ENCODE peak calls at places on chromosomes 7 and 10, in four cellular contexts. W is uterus, N is lower leg skin, A is IMR-90. P is an unnamed sample.

GRCh38 chr10:14481752-14482151 is 151.0 kb upstream of the FRMD4A start:
- DNase-seq in W (no peak), N (no peak), A (peak), P (no peak)

GRCh38 chr7:26155531-26156375 is 3.8 kb downstream of the NFE2L3 start:
- DNase-seq in W (no peak), N (no peak), A (peak), P (peak)

GRCh38 chr10:92110039-92110794 is 180.7 kb downstream of the CPEB3 start:
- DNase-seq in W (no peak), N (no peak), A (peak), P (peak)

GRCh38 chr7:133436014-133436428 is 183.1 kb downstream of the EXOC4 start:
- DNase-seq in W (no peak), N (no peak), A (peak), P (no peak)

GRCh38 chr7:76515999-76516443 is 5.7 kb downstream of the UPK3B start:
- DNase-seq in W (no peak), N (no peak), A (peak), P (peak)

GRCh38 chr7:40947546-40947945 is 755.3 kb downstream of the INHBA start:
- DNase-seq in W (no peak), N (no peak), A (no peak), P (no peak)

GRCh38 chr10:98608417-98608816 is 161.7 kb upstream of the HPS1 start:
- DNase-seq in W (no peak), N (no peak), A (no peak), P (no peak)

GRCh38 chr10:50420166-50420565 is 168.8 kb upstream of the ASAH2 start:
- DNase-seq in W (no peak), N (no peak), A (no peak), P (no peak)

GRCh38 chr7:96689414-96689813 is 20.2 kb downstream of the SEM1 start:
- DNase-seq in W (no peak), N (no peak), A (no peak), P (no peak)

GRCh38 chr10:121732676-121733445 is 134.6 kb upstream of the FGFR2 start:
- DNase-seq in W (no peak), N (no peak), A (no peak), P (no peak)

GRCh38 chr10:15879058-15879457 is 18.8 kb upstream of the MINDY3 start:
- DNase-seq in W (no peak), N (no peak), A (peak), P (no peak)

GRCh38 chr10:125048101-125048864 is 106.4 kb downstream of the ZRANB1 start:
- DNase-seq in W (peak), N (peak), A (peak), P (peak)

GRCh38 chr7:12358694-12359093 is 45.0 kb downstream of the VWDE start:
- DNase-seq in W (no peak), N (no peak), A (peak), P (no peak)

GRCh38 chr10:16195178-16195769 is 241.5 kb upstream of the PTER start:
- DNase-seq in W (no peak), N (no peak), A (no peak), P (no peak)

GRCh38 chr7:5559586-5559985 is 136.0 kb upstream of the TNRC18 start:
- DNase-seq in W (no peak), N (no peak), A (no peak), P (no peak)

GRCh38 chr7:36119005-36119711 is 33.9 kb upstream of the EEPD1 start:
- DNase-seq in W (no peak), N (peak), A (peak), P (peak)

GRCh38 chr10:4650572-4650971 is 175.4 kb upstream of the AKR1E2 start:
- DNase-seq in W (no peak), N (peak), A (peak), P (no peak)

GRCh38 chr10:618229-618989 is 71.1 kb downstream of the DIP2C start:
- DNase-seq in W (no peak), N (no peak), A (no peak), P (no peak)

GRCh38 chr10:53808677-53809076 is 992.4 kb downstream of the PCDH15 start:
- DNase-seq in W (no peak), N (no peak), A (no peak), P (no peak)

GRCh38 chr7:44431091-44431608 is 59.3 kb downstream of the NUDCD3 start:
- DNase-seq in W (no peak), N (no peak), A (peak), P (no peak)

GRCh38 chr10:32956365-32957197 is 1.4 kb downstream of the ITGB1 start:
- DNase-seq in W (no peak), N (no peak), A (no peak), P (no peak)

GRCh38 chr10:75544381-75544780 is 113.0 kb downstream of the LRMDA start:
- DNase-seq in W (no peak), N (no peak), A (no peak), P (no peak)

GRCh38 chr10:6052247-6053221 is 9.6 kb downstream of the IL2RA start:
- DNase-seq in W (no peak), N (peak), A (no peak), P (no peak)

GRCh38 chr10:101226506-101226887 is 2.8 kb downstream of the LBX1 start:
- DNase-seq in W (no peak), N (no peak), A (no peak), P (no peak)

GRCh38 chr7:44634187-44634838 is 27.9 kb downstream of the OGDH start:
- DNase-seq in W (no peak), N (no peak), A (peak), P (no peak)

GRCh38 chr7:90210925-90211324 is 615 bp upstream of the STEAP2 start:
- DNase-seq in W (peak), N (no peak), A (no peak), P (no peak)

GRCh38 chr10:49369216-49370162 is 26.4 kb downstream of the DRGX start:
- DNase-seq in W (no peak), N (no peak), A (no peak), P (no peak)

GRCh38 chr10:119655566-119656001 is 4.4 kb downstream of the BAG3 start:
- DNase-seq in W (peak), N (peak), A (peak), P (no peak)
- TF ChIP-seq POLR2A in W (no peak), N (no peak), A (peak), P (no peak)

GRCh38 chr10:86355571-86356038 is 11.0 kb downstream of the GRID1 start:
- DNase-seq in W (no peak), N (no peak), A (no peak), P (no peak)
- TF ChIP-seq POLR2A in W (no peak), N (no peak), A (no peak), P (no peak)

GRCh38 chr10:12349628-12350166 is 350 bp downstream of the CAMK1D start:
- DNase-seq in W (peak), N (no peak), A (no peak), P (no peak)

GRCh38 chr10:12348870-12349627 is at the start of gene CAMK1D:
- DNase-seq in W (peak), N (peak), A (peak), P (peak)

GRCh38 chr10:12351447-12351846 is 2.1 kb downstream of the CAMK1D start:
- DNase-seq in W (no peak), N (no peak), A (no peak), P (no peak)

GRCh38 chr10:12350925-12351324 is 1.6 kb downstream of the CAMK1D start:
- DNase-seq in W (no peak), N (no peak), A (no peak), P (no peak)

DNA sequence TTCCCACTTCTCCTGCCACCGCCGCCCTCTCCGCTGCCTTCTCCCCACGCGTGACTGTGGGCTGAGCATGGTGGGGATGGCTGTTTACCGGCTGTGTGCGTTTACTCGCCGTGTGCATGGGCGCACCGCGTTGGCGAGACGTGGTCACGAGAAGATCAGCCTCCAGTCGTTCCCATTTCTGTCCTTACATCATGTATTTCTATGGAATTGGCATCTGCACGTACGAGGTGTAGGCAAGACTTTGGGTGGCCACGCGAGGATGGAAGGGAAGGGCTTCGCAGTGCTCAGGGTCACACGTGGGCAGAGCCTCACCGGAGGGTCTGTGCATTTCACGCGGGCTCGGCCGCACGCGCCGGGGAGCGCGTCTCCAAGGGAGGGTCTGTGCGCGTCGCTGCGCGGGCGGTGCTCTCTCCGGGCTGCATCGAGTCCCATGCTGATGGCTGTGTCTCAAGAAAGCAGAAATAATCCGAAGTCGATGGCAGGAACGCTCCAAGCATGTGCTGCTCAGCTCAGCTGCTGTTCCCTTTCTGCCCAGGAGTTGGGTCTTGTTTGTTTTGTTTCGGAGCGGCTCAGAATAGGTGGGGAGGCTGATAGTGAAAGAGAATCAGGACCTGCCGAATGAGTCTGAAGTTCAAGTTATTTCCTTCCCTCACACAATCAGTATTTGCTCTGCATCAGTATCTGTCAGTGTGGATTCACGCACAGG is 973 bp downstream of the CAMK1D start:
- DNase-seq in W (peak), N (peak), A (peak), P (no peak)
- TF ChIP-seq POLR2A in W (no peak), N (no peak), A (no peak), P (no peak)

DNA sequence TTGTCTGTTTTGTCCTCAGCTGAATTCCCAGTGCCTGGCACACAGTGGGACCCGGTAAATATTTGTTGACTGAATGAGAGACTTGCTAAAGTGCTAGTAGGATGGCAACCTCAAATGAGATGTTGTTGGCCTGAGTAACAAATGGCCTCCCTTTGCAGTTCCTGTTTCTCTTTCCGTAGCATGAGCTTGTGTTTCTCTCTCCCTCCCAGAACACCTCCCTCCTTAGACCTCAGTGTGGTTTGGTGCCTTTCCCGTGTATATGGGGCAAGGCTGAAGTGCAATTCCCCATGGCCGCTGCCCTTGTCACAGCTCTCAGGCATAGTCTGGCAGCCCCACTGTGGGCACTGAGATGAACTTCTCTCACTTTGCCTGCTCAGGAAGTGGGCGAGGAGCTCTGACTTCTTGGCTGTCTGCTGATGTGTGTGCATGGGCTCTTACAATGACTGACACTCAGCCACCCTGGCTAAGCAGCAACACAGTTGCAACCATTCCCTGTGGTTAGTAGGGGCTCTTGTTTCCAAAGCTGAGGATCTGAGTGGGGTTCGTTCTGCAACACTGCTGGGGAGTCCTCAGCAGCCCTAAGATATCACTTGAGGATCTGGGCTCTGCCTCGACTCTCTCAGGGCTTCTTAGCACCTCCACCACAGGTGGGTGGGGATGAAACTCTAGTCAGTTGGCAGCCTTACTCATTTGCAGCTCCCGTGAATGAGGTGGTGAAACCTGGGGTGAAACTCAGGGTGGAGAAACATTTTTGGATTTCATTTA is 136.1 kb downstream of the ICA1 start:
- DNase-seq in W (no peak), N (no peak), A (no peak), P (no peak)
- TF ChIP-seq POLR2A in W (no peak), N (no peak), A (no peak), P (no peak)

DNA sequence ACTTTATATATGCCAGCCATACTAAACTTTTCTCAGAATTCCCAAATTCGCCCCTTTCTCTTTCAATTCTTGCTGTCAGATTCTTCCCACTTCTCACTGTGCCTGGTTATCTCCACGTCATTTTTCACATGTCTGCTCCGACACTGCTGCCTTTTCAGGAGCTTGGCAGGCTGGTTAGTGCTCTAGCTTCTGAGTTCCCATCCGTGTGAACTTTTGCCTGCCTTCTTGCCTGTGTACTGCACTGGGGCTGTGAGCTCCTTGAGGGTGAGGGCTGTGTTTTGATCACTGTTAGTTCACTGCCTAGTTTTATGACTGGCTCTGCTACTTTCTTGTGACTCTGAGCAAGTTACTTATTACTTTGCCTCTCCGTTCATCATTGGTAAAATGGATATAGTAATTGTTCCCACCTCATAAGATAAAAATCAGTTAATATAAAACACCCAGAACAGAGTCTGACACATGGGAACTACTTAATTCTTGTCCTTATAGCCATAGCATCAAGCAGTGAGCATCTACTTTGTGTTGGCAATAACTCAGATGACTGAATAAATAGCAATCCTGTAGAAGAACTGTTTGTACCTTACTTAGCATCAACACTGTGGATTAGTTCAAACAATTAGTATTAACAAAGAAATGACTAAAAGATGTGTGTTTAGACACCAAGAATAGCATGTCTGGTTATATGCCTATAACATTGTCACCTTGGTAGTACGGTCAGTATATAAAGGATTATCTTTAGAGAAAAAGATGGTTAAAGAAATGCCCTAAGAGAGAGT is 5.5 kb downstream of the GSTO1 start:
- DNase-seq in W (no peak), N (no peak), A (peak), P (no peak)
- TF ChIP-seq POLR2A in W (no peak), N (no peak), A (no peak), P (no peak)